ENCODE peak calls at places on chromosomes 5 and 9, in ten cellular contexts. T, X, A, Q, P, F, E, J, O and I are unnamed samples.

GRCh38 chr5:61052870-61053269 is 107.9 kb downstream of the NDUFAF2 start:
- DNase-seq in Q (no peak), E (no peak), X (no peak), P (no peak), T (no peak), J (no peak), A (peak), F (no peak), O (no peak), I (no peak)

GRCh38 chr5:72355706-72356299 is 35.6 kb downstream of the PTCD2 start:
- DNase-seq in Q (no peak), F (no peak), J (peak), X (no peak), T (no peak), E (peak), A (peak), O (peak), P (peak), I (peak)

GRCh38 chr5:67515020-67515689 is 318.6 kb upstream of the CD180 start:
- DNase-seq in O (no peak), A (no peak), X (no peak), P (no peak), J (no peak), T (no peak), Q (no peak), F (peak), E (no peak), I (peak)

GRCh38 chr9:78189461-78189860 is 46.4 kb upstream of the CEP78 start:
- DNase-seq in F (no peak), A (no peak), Q (no peak), T (no peak), O (no peak), J (no peak), X (no peak), E (no peak), P (no peak), I (no peak)

GRCh38 chr5:173236531-173237501 is 1.8 kb upstream of the NKX2-5 start:
- DNase-seq in E (no peak), Q (peak), O (no peak), T (no peak), J (no peak), X (no peak), P (no peak), F (no peak), A (no peak), I (no peak)

GRCh38 chr5:51203598-51203997 is 179.7 kb upstream of the ISL1 start:
- DNase-seq in J (no peak), A (no peak), T (no peak), X (no peak), E (no peak), F (no peak), P (no peak), Q (no peak), O (no peak), I (no peak)

GRCh38 chr5:142159354-142159753 is 50.8 kb downstream of the NDFIP1 start:
- DNase-seq in J (no peak), Q (no peak), P (no peak), F (no peak), T (no peak), X (no peak), E (no peak), O (no peak), A (no peak), I (no peak)

GRCh38 chr9:133955821-133956411 is 36.2 kb downstream of the VAV2 start:
- DNase-seq in O (no peak), T (peak), F (no peak), Q (peak), E (peak), P (peak), J (peak), A (no peak), X (peak), I (peak)

GRCh38 chr9:70577671-70578070 is 163.2 kb upstream of the KLF9 start:
- DNase-seq in E (no peak), J (no peak), X (no peak), P (no peak), A (no peak), O (no peak), Q (no peak), F (no peak), T (no peak), I (no peak)

GRCh38 chr9:91954841-91955471 is 4.9 kb upstream of the ROR2 start:
- DNase-seq in P (no peak), F (no peak), J (peak), T (peak), X (no peak), E (peak), Q (peak), O (peak), A (peak), I (peak)

GRCh38 chr9:29332789-29333188 is 1759.5 kb upstream of the C9orf72 start:
- DNase-seq in Q (no peak), A (peak), O (no peak), E (no peak), J (no peak), X (no peak), T (no peak), F (no peak), P (no peak), I (no peak)

GRCh38 chr9:133499130-133499891 is 20.4 kb upstream of the SLC2A6 start:
- DNase-seq in P (no peak), F (no peak), J (no peak), A (no peak), Q (no peak), E (peak), O (no peak), T (no peak), X (no peak), I (no peak)

GRCh38 chr5:62376064-62376463 is 27.6 kb downstream of the DIMT1 start:
- DNase-seq in P (no peak), X (no peak), O (no peak), T (no peak), E (no peak), J (no peak), A (peak), Q (no peak), F (no peak), I (no peak)

GRCh38 chr9:5592904-5593303 is 36.0 kb upstream of the RIC1 start:
- DNase-seq in X (no peak), J (no peak), Q (no peak), T (no peak), P (no peak), A (no peak), O (no peak), E (no peak), F (no peak), I (no peak)

GRCh38 chr5:143054480-143054941 is 284.3 kb downstream of the ARHGAP26 start:
- DNase-seq in E (no peak), O (no peak), A (peak), J (no peak), F (peak), P (no peak), T (peak), X (no peak), Q (no peak), I (no peak)

GRCh38 chr5:155080721-155081120 is 67.2 kb downstream of the KIF4B start:
- DNase-seq in A (peak), Q (no peak), P (no peak), E (no peak), F (no peak), T (no peak), X (no peak), J (no peak), O (peak), I (no peak)

GRCh38 chr5:18560602-18561001 is 926.3 kb downstream of the TAF11L14 start:
- DNase-seq in T (no peak), J (no peak), E (no peak), Q (no peak), X (no peak), F (no peak), P (no peak), O (no peak), A (no peak), I (no peak)

GRCh38 chr5:67465556-67466206 is 269.1 kb upstream of the CD180 start:
- DNase-seq in P (no peak), J (no peak), Q (no peak), O (no peak), E (no peak), T (no peak), X (no peak), F (no peak), A (no peak), I (no peak)

GRCh38 chr9:92276223-92277007 is 17.1 kb downstream of the IARS1 start:
- DNase-seq in P (no peak), J (no peak), O (no peak), T (no peak), X (no peak), A (no peak), Q (no peak), E (no peak), F (no peak), I (no peak)

GRCh38 chr9:4242239-4242638 is 57.6 kb downstream of the GLIS3 start:
- DNase-seq in J (no peak), A (no peak), X (no peak), Q (no peak), T (no peak), P (no peak), O (no peak), F (no peak), E (no peak), I (no peak)

GRCh38 chr9:106450549-106450948 is 412.4 kb upstream of the ZNF462 start:
- DNase-seq in A (peak), O (no peak), Q (no peak), T (no peak), J (no peak), E (no peak), F (no peak), P (no peak), X (no peak), I (peak)

GRCh38 chr9:97075289-97075870 is 36.4 kb upstream of the CTSV start:
- DNase-seq in F (no peak), O (no peak), Q (no peak), P (no peak), E (no peak), T (no peak), X (no peak), J (no peak), A (no peak), I (no peak)

GRCh38 chr5:112228672-112229071 is 190.4 kb downstream of the EPB41L4A start:
- DNase-seq in O (peak), A (peak), X (no peak), E (no peak), J (no peak), P (peak), F (no peak), T (no peak), Q (no peak), I (no peak)

GRCh38 chr5:65190328-65191053 is 291.2 kb downstream of the ADAMTS6 start:
- DNase-seq in O (no peak), X (no peak), F (peak), E (no peak), J (no peak), A (peak), Q (no peak), P (no peak), T (peak), I (no peak)

GRCh38 chr5:148786456-148786855 is 40.0 kb upstream of the ADRB2 start:
- DNase-seq in P (no peak), A (no peak), O (no peak), F (no peak), T (no peak), J (no peak), X (no peak), E (no peak), Q (no peak), I (no peak)

GRCh38 chr5:67992919-67993318 is 222.6 kb upstream of the PIK3R1 start:
- DNase-seq in T (no peak), P (no peak), X (no peak), F (no peak), J (no peak), Q (no peak), O (no peak), A (peak), E (no peak), I (no peak)

GRCh38 chr9:89756891-89757537 is 152.2 kb downstream of the GADD45G start:
- DNase-seq in J (no peak), E (no peak), T (no peak), O (no peak), Q (no peak), X (no peak), P (no peak), A (peak), F (no peak), I (no peak)

GRCh38 chr5:91307023-91307422 is 76.1 kb downstream of the ARRDC3 start:
- DNase-seq in F (no peak), O (no peak), Q (no peak), X (no peak), J (no peak), T (no peak), E (no peak), A (peak), P (peak), I (no peak)

GRCh38 chr5:2749514-2750025 is 1.9 kb downstream of the IRX2 start:
- DNase-seq in E (no peak), Q (no peak), P (no peak), J (no peak), F (no peak), A (peak), X (no peak), T (no peak), O (no peak), I (no peak)

GRCh38 chr9:131692612-131692976 is 47.3 kb downstream of the RAPGEF1 start:
- DNase-seq in T (no peak), F (no peak), J (no peak), O (no peak), A (peak), Q (no peak), X (no peak), P (no peak), E (no peak), I (no peak)